ENCODE peak calls at places on chromosomes 6 and 20, in seven cellular contexts. H is NCI-H1694 treated with DMSO at 0.1 percent for 48 hours, K is neural progenitor cell, T is NCI-H1105, R is activated gamma-delta T cell treated with Interleukin-2 at 50 U/mL for 16 hours, Q is T-helper 1 cell, S is HFFc6. V is an unnamed sample.

GRCh38 chr6:46393161-46393939 is 97.9 kb downstream of the RCAN2 start:
- DNase-seq in H (no peak), K (no peak), T (no peak), R (no peak), Q (no peak), S (no peak), V (no peak)

GRCh38 chr6:153790881-153791473 is 248.1 kb upstream of the OPRM1 start:
- DNase-seq in H (no peak), K (peak; percentile 38), T (no peak), R (no peak), Q (no peak), S (no peak), V (no peak)

GRCh38 chr6:124963416-124964083 is 1.3 kb downstream of the RNF217 start:
- DNase-seq in H (no peak), K (no peak), T (no peak), R (no peak), Q (no peak), S (peak; percentile 43), V (no peak)

GRCh38 chr20:51660741-51661608 is 107.2 kb downstream of the ATP9A start:
- DNase-seq in H (no peak), K (no peak), T (no peak), R (no peak), Q (no peak), S (peak; percentile 94), V (no peak)

GRCh38 chr6:30748851-30749540 is 4.6 kb upstream of the IER3 start:
- DNase-seq in H (no peak), K (no peak), T (no peak), R (no peak), Q (no peak), S (no peak), V (no peak)

GRCh38 chr6:29142349-29142748 is 28.4 kb upstream of the OR2J2 start:
- DNase-seq in H (no peak), K (no peak), T (no peak), R (no peak), Q (no peak), S (no peak), V (no peak)

GRCh38 chr6:1515280-1515679 is 94.4 kb upstream of the FOXC1 start:
- DNase-seq in H (no peak), K (no peak), T (no peak), R (no peak), Q (no peak), S (no peak), V (no peak)

GRCh38 chr6:2081155-2082138 is 164.0 kb downstream of the GMDS start:
- DNase-seq in H (no peak), K (no peak), T (no peak), R (no peak), Q (no peak), S (no peak), V (no peak)

GRCh38 chr20:45080867-45081616 is 19.9 kb downstream of the KCNS1 start:
- DNase-seq in H (no peak), K (no peak), T (no peak), R (no peak), Q (no peak), S (no peak), V (no peak)

V was measured in left ventricle myocardium inferior.